ENCODE peak calls at places on chromosomes 3 and 15, in five cellular contexts. F is mesenchymal stem cell, C is IMR-90, U is mesendoderm, X is H9. Q is an unnamed sample.

GRCh38 chr3:49638445-49638844 is 35.7 kb upstream of the APEH start:
- DNase-seq in F (peak), C (peak), U (peak), X (no peak), Q (no peak)

GRCh38 chr15:64096486-64097431 is 977 bp downstream of the SNX1 start:
- DNase-seq in F (peak), C (peak), U (peak), X (no peak), Q (no peak)

GRCh38 chr15:48040166-48040817 is 80.5 kb upstream of the SLC24A5 start:
- DNase-seq in F (peak), C (peak), U (peak), X (no peak), Q (no peak)

GRCh38 chr3:10722921-10723320 is 93.1 kb upstream of the SLC6A11 start:
- DNase-seq in F (no peak), C (no peak), U (no peak), X (peak), Q (no peak)

GRCh38 chr15:52803543-52804306 is 13.6 kb upstream of the ONECUT1 start:
- DNase-seq in F (no peak), C (no peak), U (no peak), X (no peak), Q (peak)

GRCh38 chr3:189735913-189736312 is 104.7 kb downstream of the TP63 start:
- DNase-seq in F (no peak), C (no peak), U (no peak), X (no peak), Q (no peak)

GRCh38 chr15:84883433-84883832 is 1.0 kb upstream of the SLC28A1 start:
- DNase-seq in F (no peak), C (no peak), U (no peak), X (no peak), Q (no peak)

GRCh38 chr15:38129531-38130199 is 123.0 kb upstream of the SPRED1 start:
- DNase-seq in F (peak), C (peak), U (no peak), X (no peak), Q (peak)

GRCh38 chr15:50697109-50697797 is 10.7 kb upstream of the TRPM7 start:
- DNase-seq in F (peak), C (peak), U (no peak), X (no peak), Q (no peak)

GRCh38 chr3:196431193-196432136 is 762 bp downstream of the UBXN7 start:
- DNase-seq in F (peak), C (peak), U (peak), X (no peak), Q (peak)

GRCh38 chr3:129596194-129597086 is 10.0 kb downstream of the PLXND1 start:
- DNase-seq in F (peak), C (peak), U (peak), X (peak), Q (no peak)

GRCh38 chr15:62740141-62741004 is 302.2 kb upstream of the TPM1 start:
- DNase-seq in F (no peak), C (peak), U (peak), X (no peak), Q (no peak)

GRCh38 chr15:56608140-56608778 is 125.0 kb downstream of the ZNF280D start:
- DNase-seq in F (peak), C (peak), U (no peak), X (no peak), Q (no peak)

GRCh38 chr15:89381888-89382287 is 47.3 kb upstream of the POLG start:
- DNase-seq in F (no peak), C (no peak), U (no peak), X (no peak), Q (no peak)

GRCh38 chr3:100316656-100317069 is 17.9 kb upstream of the NIT2 start:
- DNase-seq in F (peak), C (peak), U (peak), X (no peak), Q (peak)

GRCh38 chr15:43792761-43793493 is 807 bp downstream of the SERF2 start:
- DNase-seq in F (peak), C (peak), U (peak), X (no peak), Q (peak)

GRCh38 chr3:10088256-10088655 is 19.8 kb downstream of the FANCD2OS start:
- DNase-seq in F (no peak), C (no peak), U (no peak), X (no peak), Q (no peak)

GRCh38 chr3:127034990-127035652 is 52.2 kb downstream of the PLXNA1 start:
- DNase-seq in F (no peak), C (no peak), U (no peak), X (no peak), Q (no peak)

GRCh38 chr3:190048831-190049541 is 71.7 kb downstream of the P3H2 start:
- DNase-seq in F (peak), C (peak), U (no peak), X (no peak), Q (no peak)

GRCh38 chr3:108110965-108111364 is 20.1 kb upstream of the CD47 start:
- DNase-seq in F (no peak), C (no peak), U (no peak), X (no peak), Q (no peak)

GRCh38 chr15:89361451-89362202 is 27.0 kb upstream of the POLG start:
- DNase-seq in F (peak), C (peak), U (peak), X (peak), Q (peak)

GRCh38 chr15:51132384-51133139 is 37.9 kb upstream of the TNFAIP8L3 start:
- DNase-seq in F (peak), C (peak), U (peak), X (peak), Q (peak)

GRCh38 chr15:60392986-60393811 is 4.6 kb downstream of the ANXA2 start:
- DNase-seq in F (peak), C (peak), U (peak), X (no peak), Q (no peak)

GRCh38 chr15:35115155-35115725 is 30.1 kb upstream of the NANOGP8 start:
- DNase-seq in F (peak), C (peak), U (no peak), X (no peak), Q (no peak)

DNA sequence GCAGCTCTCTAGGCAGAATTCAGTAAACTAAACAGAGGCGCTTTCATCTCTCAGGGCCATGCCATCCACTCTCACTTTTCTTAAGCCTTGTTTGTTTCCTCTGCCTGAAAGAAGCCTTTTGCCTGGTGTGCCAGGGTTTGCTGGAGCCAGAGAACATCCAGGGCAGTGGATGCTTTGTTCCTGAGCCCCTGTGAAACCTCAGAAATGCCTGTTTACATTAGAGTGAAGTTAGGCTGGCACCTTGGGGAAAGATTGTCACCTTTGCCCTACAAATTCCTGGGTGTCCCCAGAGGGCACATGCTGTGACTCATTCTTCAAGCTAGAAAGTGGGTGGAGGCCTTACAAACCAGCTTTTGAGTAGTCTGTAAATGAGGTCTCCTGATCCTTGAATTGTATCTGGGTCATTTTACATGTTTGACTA is 10.7 kb upstream of the TRAK1 start:
- DNase-seq in F (peak), C (peak), U (peak), X (no peak), Q (no peak)
- H2AK5ac ChIP-seq in F (no peak), C (no peak), U (no peak), X (no peak), Q (no peak)

GRCh38 chr15:100623301-100623700 is 20.9 kb downstream of the ASB7 start:
- DNase-seq in F (peak), C (no peak), U (no peak), X (no peak), Q (no peak)
- H4K8ac ChIP-seq in F (no peak), C (no peak), U (no peak), X (no peak), Q (no peak)

GRCh38 chr3:184485256-184485655 is 76.3 kb upstream of the EPHB3 start:
- DNase-seq in F (no peak), C (no peak), U (no peak), X (no peak), Q (no peak)
- H2BK5ac ChIP-seq in F (no peak), C (no peak), U (no peak), X (no peak), Q (no peak)

GRCh38 chr15:30791239-30791638 is 112.5 kb upstream of the FAN1 start:
- DNase-seq in F (no peak), C (no peak), U (peak), X (peak), Q (no peak)
- H2AK5ac ChIP-seq in F (no peak), C (no peak), U (no peak), X (no peak), Q (no peak)

GRCh38 chr3:150778793-150779401 is 15.9 kb upstream of the SIAH2 start:
- DNase-seq in F (no peak), C (no peak), U (no peak), X (no peak), Q (no peak)
- H4K8ac ChIP-seq in F (no peak), C (no peak), U (no peak), X (no peak), Q (no peak)

DNA sequence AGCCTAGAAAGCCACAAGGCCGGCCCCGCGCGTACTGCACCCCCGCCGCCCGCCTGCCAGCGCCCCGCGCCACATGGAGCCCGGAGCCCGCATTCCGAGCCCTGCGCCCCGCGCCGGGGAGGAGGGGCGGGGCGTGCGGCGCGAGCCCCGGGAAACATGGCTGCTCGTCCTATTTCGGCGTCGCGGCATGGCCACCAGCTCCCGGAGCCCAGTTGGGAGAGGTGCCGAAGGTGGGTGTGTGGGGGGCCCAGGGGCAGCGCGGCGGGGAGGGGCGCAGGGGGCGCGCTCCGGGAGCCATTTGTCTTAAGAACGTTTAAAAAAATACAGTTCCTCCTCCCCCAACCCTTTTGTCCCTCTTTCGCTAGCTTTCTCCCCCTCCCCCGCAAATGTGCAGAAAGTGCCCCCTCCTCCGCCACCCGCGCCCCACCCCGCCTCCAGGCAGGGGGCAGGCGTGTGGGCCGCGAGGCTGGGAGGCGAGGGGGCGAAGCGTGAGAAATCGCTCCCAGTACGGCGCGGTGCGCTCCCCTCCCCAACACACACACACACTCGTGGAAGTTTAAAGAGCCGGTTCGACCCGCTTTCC is 2.5 kb downstream of the ANP32A start:
- DNase-seq in F (peak), C (peak), U (peak), X (peak), Q (peak)
- H2BK5ac ChIP-seq in F (peak), C (peak), U (peak), X (peak), Q (peak)

DNA sequence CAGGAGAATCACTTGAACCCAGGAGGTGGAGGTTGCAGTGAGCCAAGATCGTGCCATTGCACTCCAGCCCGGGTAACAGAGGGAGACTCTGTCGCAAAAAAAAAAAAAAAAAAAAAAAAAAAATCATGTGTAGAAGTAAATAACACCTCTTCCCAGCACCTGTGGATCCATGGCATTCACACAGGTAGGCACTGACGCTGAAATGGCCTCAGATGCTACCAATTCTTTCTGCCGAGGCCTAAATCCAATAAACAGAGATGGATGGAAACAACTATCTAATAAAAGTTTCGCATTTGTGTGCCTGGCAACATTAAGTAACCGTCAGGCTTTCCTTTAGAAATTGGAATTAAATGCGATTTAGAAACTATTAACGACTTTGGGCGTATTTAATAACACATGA is 10.3 kb upstream of the LRRC2 start:
- DNase-seq in F (no peak), C (no peak), U (peak), X (no peak), Q (no peak)
- H2AK5ac ChIP-seq in F (no peak), C (no peak), U (peak), X (no peak), Q (no peak)

DNA sequence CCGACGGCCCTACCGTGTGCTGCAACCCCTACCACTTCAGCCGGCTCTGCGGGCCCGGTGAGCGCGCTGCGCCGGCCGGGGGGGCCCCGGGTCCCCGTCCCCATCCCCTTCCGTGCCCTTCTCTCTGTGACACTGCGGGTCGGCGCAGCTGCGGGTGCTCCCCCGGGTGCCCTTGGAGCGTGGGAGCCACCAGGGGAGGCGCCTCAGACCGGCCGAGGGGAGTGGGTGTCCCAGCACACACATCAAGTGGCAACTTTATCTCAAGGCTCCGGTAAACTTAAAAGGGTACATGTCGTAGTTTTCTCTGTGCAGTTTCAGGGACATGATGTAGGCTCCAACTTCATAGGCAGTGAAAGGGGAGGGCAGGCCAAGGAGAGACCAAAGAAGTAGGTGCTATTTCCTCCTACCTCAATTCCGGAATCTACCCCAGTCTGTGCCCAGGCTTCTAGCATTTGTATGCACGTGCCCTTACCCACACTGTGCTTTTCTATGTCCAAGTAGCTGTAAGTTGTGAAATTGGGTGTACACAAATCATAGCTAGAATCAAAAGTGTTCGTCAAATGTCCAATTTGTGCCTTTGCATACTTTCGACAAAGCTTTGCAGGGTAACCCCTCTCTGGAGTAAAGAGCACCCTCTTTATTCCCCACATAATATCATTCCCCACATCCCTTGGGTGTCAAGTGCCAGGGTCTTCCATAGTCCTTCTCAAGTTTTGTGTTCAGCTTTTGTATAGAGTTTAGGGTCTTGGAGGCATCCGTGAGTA is 2.2 kb downstream of the SMAD6 start:
- DNase-seq in F (no peak), C (no peak), U (no peak), X (no peak), Q (no peak)
- H4K8ac ChIP-seq in F (no peak), C (peak), U (no peak), X (no peak), Q (no peak)

Q was measured in neuronal stem cell.